ENCODE peak calls at places on chromosomes 1 and 21, in ten cellular contexts. S, D, G, U, R, J, F, B, V and Y are unnamed samples.

GRCh38 chr1:111596499-111596898 is 23.1 kb upstream of the RAP1A start:
- DNase-seq in V (peak; percentile 58), U (no peak), F (no peak), J (no peak), R (no peak), B (no peak), D (peak; percentile 46), G (peak; percentile 41), S (no peak), Y (no peak)

GRCh38 chr1:178192686-178193085 is 98.8 kb downstream of the RASAL2 start:
- DNase-seq in B (peak; percentile 52), F (no peak), R (peak; percentile 51), V (no peak), G (no peak), D (no peak), J (no peak), S (peak; percentile 57), U (peak; percentile 31), Y (no peak)

GRCh38 chr1:158951956-158952355 is 20.6 kb downstream of the PYHIN1 start:
- DNase-seq in U (no peak), J (no peak), F (no peak), B (peak; percentile 23), S (no peak), V (no peak), R (no peak), G (no peak), D (no peak), Y (peak; percentile 19)

GRCh38 chr1:36530791-36531190 is 48.1 kb upstream of the CSF3R start:
- DNase-seq in U (no peak), R (no peak), F (no peak), S (no peak), V (no peak), D (no peak), G (no peak), J (no peak), B (no peak), Y (no peak)

GRCh38 chr21:36798461-36798860 is 99.5 kb downstream of the SIM2 start:
- DNase-seq in S (no peak), G (no peak), D (no peak), R (no peak), B (no peak), U (no peak), F (no peak), V (no peak), J (no peak), Y (no peak)

GRCh38 chr1:85585845-85586244 is 5.3 kb downstream of the CCN1 start:
- DNase-seq in U (no peak), J (no peak), R (no peak), D (no peak), S (peak; percentile 73), V (no peak), B (no peak), G (no peak), F (no peak), Y (no peak)

GRCh38 chr1:16088996-16089395 is 15.5 kb upstream of the FAM131C start:
- DNase-seq in R (peak; percentile 60), G (no peak), D (no peak), V (no peak), U (no peak), J (no peak), F (no peak), B (no peak), S (peak; percentile 35), Y (no peak)

GRCh38 chr1:247474367-247474766 is 16.5 kb upstream of the OR2B11 start:
- DNase-seq in R (no peak), J (no peak), G (no peak), V (no peak), B (no peak), F (no peak), S (no peak), U (no peak), D (no peak), Y (no peak)

GRCh38 chr1:56193656-56194055 is 385.7 kb downstream of the PLPP3 start:
- DNase-seq in B (no peak), G (no peak), R (no peak), V (no peak), J (no peak), S (no peak), D (no peak), F (no peak), U (no peak), Y (no peak)

GRCh38 chr1:89490389-89490788 is 34.2 kb upstream of the LRRC8B start:
- DNase-seq in R (no peak), D (no peak), U (no peak), J (no peak), B (no peak), G (no peak), F (no peak), V (no peak), S (no peak), Y (no peak)